ENCODE peak calls at places on chromosomes 4 and X, in four cellular contexts. J is IMR-90, O is H9, B is mesendoderm. D is an unnamed sample.
A peak's percentile ranks its signal among the peaks of the same experiment; 100 is the strongest.

GRCh38 chr4:100008048-100008447 is 58.0 kb upstream of the H2AZ1 start:
- DNase-seq in O (no peak), J (peak; percentile 74), B (no peak), D (no peak)

GRCh38 chrX:71870337-71871098 is 40.1 kb upstream of the NHSL2 start:
- DNase-seq in O (peak; percentile 75), J (no peak), B (peak; percentile 80), D (peak; percentile 51)

GRCh38 chr4:3389186-3389878 is 52.4 kb upstream of the HGFAC start:
- DNase-seq in J (no peak), B (no peak), O (no peak), D (no peak)

GRCh38 chrX:17361620-17362019 is 13.4 kb upstream of the NHS start:
- DNase-seq in J (no peak), O (peak; percentile 63), B (peak; percentile 74), D (peak; percentile 76)

GRCh38 chrX:87338510-87338909 is 179.1 kb upstream of the KLHL4 start:
- DNase-seq in J (peak; percentile 2), O (no peak), B (peak; percentile 18), D (no peak)

GRCh38 chr4:86831262-86832090 is 17.7 kb downstream of the SLC10A6 start:
- DNase-seq in B (no peak), O (no peak), J (peak; percentile 96), D (no peak)

GRCh38 chr4:138255917-138256597 is 13.9 kb upstream of the SLC7A11 start:
- DNase-seq in J (no peak), O (peak; percentile 32), B (no peak), D (no peak)

GRCh38 chr4:118076958-118077766 is 42.9 kb downstream of the NDST3 start:
- DNase-seq in J (peak; percentile 34), O (peak; percentile 69), B (peak; percentile 76), D (no peak)

GRCh38 chr4:8144359-8144758 is 14.3 kb downstream of the ABLIM2 start:
- DNase-seq in O (peak; percentile 57), J (no peak), B (peak; percentile 65), D (no peak)

GRCh38 chr4:1636490-1637211 is 47.5 kb downstream of the FAM53A start:
- DNase-seq in B (no peak), O (no peak), J (no peak), D (no peak)
- H3K56ac ChIP-seq in B (no peak overlapping the region), O (no peak overlapping the region), J (no peak overlapping the region), D (no peak overlapping the region)

DNA sequence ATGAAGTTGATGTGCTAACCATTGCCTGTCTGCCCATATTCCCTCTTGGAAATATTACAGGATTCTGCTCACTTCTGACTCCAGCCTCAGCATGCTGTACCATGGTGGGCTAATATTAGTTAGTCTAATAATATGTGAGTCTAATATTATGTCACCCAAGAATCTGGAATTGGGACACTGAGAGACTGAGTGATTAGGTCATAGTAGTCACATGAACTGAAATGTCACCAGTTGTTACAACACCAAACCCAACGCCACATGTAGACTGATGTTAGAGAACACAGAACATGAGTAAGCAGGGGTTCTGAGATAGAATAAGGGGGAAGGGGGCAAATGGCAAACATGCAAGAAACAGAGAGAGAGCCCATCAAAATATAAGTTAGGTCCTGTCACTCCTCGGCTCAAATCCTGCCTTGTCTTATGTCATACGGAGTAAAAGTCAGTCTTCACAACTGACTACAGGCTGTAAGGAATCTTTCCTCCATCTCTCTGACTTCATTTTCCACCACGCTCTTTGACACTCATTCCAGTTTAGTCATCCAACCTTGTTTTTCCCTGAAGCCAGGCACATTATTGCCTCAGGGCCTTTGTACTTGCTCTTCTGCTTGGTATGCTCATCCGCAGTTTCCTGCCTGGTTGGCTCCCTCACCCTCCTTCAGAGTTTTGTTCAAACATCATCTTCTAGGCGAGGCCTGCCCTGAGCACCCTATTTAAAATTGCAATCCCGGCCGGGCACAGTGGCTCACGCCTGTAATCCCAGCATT is 9.6 kb upstream of the SLAIN2 start:
- DNase-seq in J (peak; percentile 66), O (no peak), B (no peak), D (no peak)
- H3K56ac ChIP-seq in J (peak overlapping the region; percentile 0), O (no peak overlapping the region), B (no peak overlapping the region), D (no peak overlapping the region)

GRCh38 chrX:33087411-33087810 is 123.9 kb downstream of the DMD start:
- DNase-seq in J (no peak), B (no peak), O (no peak), D (no peak)
- H3K56ac ChIP-seq in J (no peak overlapping the region), B (no peak overlapping the region), O (no peak overlapping the region), D (no peak overlapping the region)

GRCh38 chr4:180418819-180419531 is 1824.2 kb upstream of the TENM3 start:
- DNase-seq in J (no peak), B (no peak), O (no peak), D (no peak)
- H3K56ac ChIP-seq in J (no peak overlapping the region), B (no peak overlapping the region), O (no peak overlapping the region), D (no peak overlapping the region)

DNA sequence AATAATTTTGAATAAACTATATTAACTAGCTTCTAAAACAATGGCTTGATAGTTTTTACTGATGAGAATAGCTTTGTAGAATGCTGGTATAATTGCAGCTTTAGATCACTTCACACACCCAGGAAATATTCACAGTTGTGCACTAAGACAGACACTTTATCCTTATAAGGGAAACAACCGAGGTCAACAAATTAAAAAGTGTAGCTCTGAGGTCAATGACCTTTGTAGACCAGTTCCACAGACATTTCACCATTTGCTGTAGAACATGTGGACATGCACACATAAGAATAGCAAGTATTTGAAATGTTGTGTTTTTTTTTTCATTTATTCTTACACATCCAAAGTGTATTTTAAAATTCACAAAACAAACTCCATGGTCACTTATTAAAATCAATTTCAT is 76.0 kb upstream of the MCF2 start:
- DNase-seq in O (no peak), J (no peak), B (no peak), D (no peak)
- H3K56ac ChIP-seq in O (no peak overlapping the region), J (no peak overlapping the region), B (no peak overlapping the region), D (no peak overlapping the region)

GRCh38 chrX:9438950-9439494 is 25.8 kb upstream of the TBL1X start:
- DNase-seq in O (no peak), B (no peak), J (peak; percentile 46), D (no peak)
- H3K56ac ChIP-seq in O (no peak overlapping the region), B (no peak overlapping the region), J (no peak overlapping the region), D (no peak overlapping the region)

GRCh38 chrX:6782831-6783230 is 247.9 kb upstream of the VCX3A start:
- DNase-seq in J (no peak), B (no peak), O (no peak), D (no peak)

GRCh38 chrX:6777211-6778002 is 242.5 kb upstream of the VCX3A start:
- DNase-seq in B (no peak), J (no peak), O (no peak), D (no peak)

DNA sequence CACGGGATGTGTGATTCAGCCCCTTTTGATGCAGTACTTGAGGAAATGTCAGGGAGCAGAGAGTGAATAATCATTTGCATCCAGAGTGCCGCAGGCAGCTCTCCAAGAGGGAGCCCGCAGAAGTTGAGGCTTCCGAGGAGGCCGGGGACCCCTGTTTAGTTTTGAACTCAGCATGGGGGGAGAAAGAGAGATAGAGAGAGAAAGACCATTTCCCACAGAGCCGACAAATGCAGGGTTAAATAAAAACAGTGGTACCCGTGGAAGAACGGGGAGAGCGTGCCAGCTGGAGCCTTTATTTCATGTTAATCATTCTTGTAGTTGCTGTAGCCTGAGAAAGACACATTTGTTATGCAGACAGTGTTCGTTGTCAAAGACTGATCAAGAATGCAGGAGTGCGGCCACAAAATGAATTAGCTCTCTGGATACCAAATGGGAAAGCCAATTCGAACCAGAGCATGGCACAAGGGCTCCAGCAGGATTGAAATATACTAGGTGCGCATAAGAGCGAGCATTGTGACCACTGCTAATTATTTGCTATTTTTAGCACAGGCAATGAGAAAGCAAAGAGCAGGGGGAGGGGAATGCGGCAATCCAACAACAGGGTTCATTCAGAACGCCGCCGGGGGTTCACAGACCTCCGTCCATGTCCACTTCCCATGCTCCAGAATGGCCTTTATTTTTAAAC is 243.8 kb upstream of the VCX3A start:
- DNase-seq in J (no peak), B (peak; percentile 9), O (peak; percentile 47), D (no peak)
- H3K56ac ChIP-seq in J (no peak overlapping the region), B (no peak overlapping the region), O (no peak overlapping the region), D (peak overlapping the region; percentile 10)

GRCh38 chrX:51292421-51292820 is 40.2 kb upstream of the NUDT10 start:
- DNase-seq in B (no peak), O (no peak), J (no peak), D (no peak)
- H3K56ac ChIP-seq in B (no peak overlapping the region), O (no peak overlapping the region), J (no peak overlapping the region), D (no peak overlapping the region)

GRCh38 chrX:45712067-45712466 is 511.4 kb upstream of the DIPK2B start:
- DNase-seq in O (no peak), J (peak; percentile 65), B (no peak), D (no peak)

GRCh38 chrX:45714864-45715263 is 514.2 kb upstream of the DIPK2B start:
- DNase-seq in B (no peak), J (peak; percentile 71), O (no peak), D (no peak)

GRCh38 chrX:45710081-45710801 is 509.6 kb upstream of the DIPK2B start:
- DNase-seq in J (peak; percentile 96), O (no peak), B (no peak), D (no peak)

GRCh38 chrX:45711231-45711630 is 510.6 kb upstream of the DIPK2B start:
- DNase-seq in J (peak; percentile 28), O (no peak), B (no peak), D (no peak)

GRCh38 chrX:45709381-45709780 is 508.7 kb upstream of the DIPK2B start:
- DNase-seq in J (peak; percentile 44), B (no peak), O (no peak), D (no peak)
- H3K56ac ChIP-seq in J (peak overlapping the region; percentile 84), B (no peak overlapping the region), O (no peak overlapping the region), D (no peak overlapping the region)